ENCODE peak calls at places on chromosomes 7 and 10, in six cellular contexts. T is OCI-LY7, U is tibial artery, I is body of pancreas, X is hepatocyte, R is H9. M is an unnamed sample.

GRCh38 chr10:19730071-19730470 is 86.2 kb upstream of the PLXDC2 start:
- DNase-seq in T (no peak), U (no peak), I (no peak), X (no peak), R (no peak), M (no peak)

GRCh38 chr7:98647326-98647725 is 30.2 kb downstream of the NPTX2 start:
- DNase-seq in T (no peak), U (no peak), I (no peak), X (no peak), R (no peak), M (no peak)

GRCh38 chr10:100996678-100997363 is 2.8 kb upstream of the LZTS2 start:
- DNase-seq in T (peak), U (no peak), I (peak), X (peak), R (peak), M (peak)

GRCh38 chr7:107659666-107660065 is 962 bp upstream of the SLC26A4 start:
- DNase-seq in T (no peak), U (no peak), I (no peak), X (no peak), R (no peak), M (peak)

GRCh38 chr7:105198223-105198622 is 184.2 kb downstream of the KMT2E start:
- DNase-seq in T (no peak), U (no peak), I (no peak), X (peak), R (no peak), M (no peak)

GRCh38 chr7:151056286-151057037 is 1.2 kb downstream of the CDK5 start:
- DNase-seq in T (peak), U (no peak), I (peak), X (peak), R (peak), M (no peak)

GRCh38 chr10:24722131-24722675 is 1.5 kb downstream of the ARHGAP21 start:
- DNase-seq in T (no peak), U (no peak), I (no peak), X (no peak), R (no peak), M (no peak)

GRCh38 chr10:122301055-122301810 is 30.1 kb downstream of the BTBD16 start:
- DNase-seq in T (no peak), U (no peak), I (no peak), X (peak), R (no peak), M (no peak)

GRCh38 chr10:32982911-32983310 is 24.9 kb upstream of the ITGB1 start:
- DNase-seq in T (no peak), U (no peak), I (no peak), X (no peak), R (no peak), M (no peak)

GRCh38 chr7:108805808-108806397 is 236.2 kb downstream of the DNAJB9 start:
- DNase-seq in T (peak), U (no peak), I (no peak), X (peak), R (no peak), M (peak)

GRCh38 chr7:102215281-102215680 is 71.4 kb upstream of the SH2B2 start:
- DNase-seq in T (no peak), U (no peak), I (no peak), X (no peak), R (no peak), M (no peak)

GRCh38 chr7:96122746-96123145 is 199.2 kb downstream of the SLC25A13 start:
- DNase-seq in T (no peak), U (no peak), I (no peak), X (no peak), R (no peak), M (no peak)

GRCh38 chr10:16995867-16996529 is 133.6 kb downstream of the CUBN start:
- DNase-seq in T (no peak), U (no peak), I (no peak), X (no peak), R (no peak), M (no peak)

GRCh38 chr7:12584940-12585339 is 14.4 kb downstream of the SCIN start:
- DNase-seq in T (no peak), U (peak), I (no peak), X (no peak), R (no peak), M (no peak)

GRCh38 chr7:142088022-142088714 is 23.4 kb upstream of the MGAM2 start:
- DNase-seq in T (no peak), U (no peak), I (peak), X (no peak), R (no peak), M (no peak)

GRCh38 chr7:69968969-69969368 is 370.7 kb downstream of the AUTS2 start:
- DNase-seq in T (no peak), U (no peak), I (no peak), X (no peak), R (no peak), M (no peak)

GRCh38 chr7:34869016-34869415 is 168.3 kb downstream of the DPY19L1 start:
- DNase-seq in T (no peak), U (no peak), I (no peak), X (no peak), R (no peak), M (no peak)

DNA sequence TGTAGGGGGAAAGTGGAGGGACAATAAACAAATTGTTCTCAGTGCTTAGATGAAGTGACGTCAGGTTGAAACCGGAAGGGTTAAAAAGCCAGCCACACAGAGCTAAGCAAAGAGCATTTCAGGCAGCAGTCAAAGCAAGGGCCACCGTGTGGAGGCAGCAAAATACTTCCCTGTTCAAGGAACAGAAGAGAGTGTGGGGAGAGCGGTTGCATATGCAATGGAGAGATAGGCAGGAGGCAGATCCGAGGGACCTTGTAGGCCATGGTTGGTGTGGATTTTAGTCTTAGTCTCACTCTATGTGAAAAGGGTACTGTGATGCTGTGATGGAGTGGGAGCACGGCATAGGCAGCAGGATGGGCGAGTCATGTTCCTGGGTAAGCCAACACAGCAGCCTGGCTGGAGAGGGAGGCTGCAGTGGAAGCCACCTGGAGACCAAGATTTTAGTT is 3.8 kb upstream of the STN1 start:
- DNase-seq in T (peak), U (no peak), I (no peak), X (peak), R (peak), M (no peak)
- TF ChIP-seq CTCF in T (peak), U (no peak), I (no peak), X (no peak), R (peak), M (no peak)

GRCh38 chr7:51354897-51355296 is 38.3 kb upstream of the COBL start:
- DNase-seq in T (no peak), U (no peak), I (no peak), X (no peak), R (peak), M (no peak)

GRCh38 chr7:51352174-51353145 is 35.9 kb upstream of the COBL start:
- DNase-seq in T (no peak), U (no peak), I (no peak), X (no peak), R (peak), M (no peak)

GRCh38 chr7:51354434-51354833 is 37.8 kb upstream of the COBL start:
- DNase-seq in T (no peak), U (no peak), I (no peak), X (no peak), R (no peak), M (no peak)

GRCh38 chr7:51357821-51358220 is 41.2 kb upstream of the COBL start:
- DNase-seq in T (no peak), U (no peak), I (no peak), X (no peak), R (no peak), M (no peak)

GRCh38 chr7:51356849-51357516 is 40.4 kb upstream of the COBL start:
- DNase-seq in T (no peak), U (no peak), I (peak), X (peak), R (no peak), M (no peak)
- H3K27ac ChIP-seq in T (no peak), U (no peak), I (peak), X (no peak), R (no peak), M (no peak)

DNA sequence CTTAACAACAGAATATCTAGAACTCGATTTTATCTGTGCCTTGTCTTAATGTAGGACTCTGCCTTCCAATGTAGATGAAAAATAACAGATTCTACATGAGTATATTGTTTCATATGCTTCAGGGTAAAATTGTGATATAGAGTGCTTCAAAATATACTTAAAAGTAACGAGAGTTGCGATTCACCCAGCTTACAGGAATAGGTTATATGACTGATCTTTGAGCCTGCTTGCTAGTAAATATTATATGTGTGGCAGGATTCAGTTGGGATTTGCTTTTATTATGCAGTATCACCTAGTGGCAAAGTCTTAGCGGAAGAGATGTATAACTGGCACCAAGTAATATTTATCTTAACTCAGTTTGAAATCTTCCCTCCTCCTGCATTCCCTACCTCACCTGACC is 183.3 kb downstream of the SEMA3E start:
- DNase-seq in T (no peak), U (no peak), I (no peak), X (no peak), R (no peak), M (no peak)
- TF ChIP-seq CTCF in T (no peak), U (no peak), I (no peak), X (no peak), R (no peak), M (no peak)

GRCh38 chr10:63710703-63711102 is 189.5 kb downstream of the REEP3 start:
- DNase-seq in T (no peak), U (no peak), I (no peak), X (no peak), R (no peak), M (no peak)
- H3K27ac ChIP-seq in T (no peak), U (peak), I (peak), X (peak), R (no peak), M (peak)

M was measured in RWPE1.